ENCODE peak calls at places on chromosomes 6 and 20, in six cellular contexts. G is pons, T is NCI-H1417, R is sciatic nerve, D is NCI-H1694, U is body of pancreas. Y is an unnamed sample.

GRCh38 chr20:36573103-36573797 is at the start of gene TGIF2:
- DNase-seq in D (no peak), R (peak; percentile 89), G (peak; percentile 29), T (no peak), U (peak; percentile 85), Y (peak; percentile 38)

GRCh38 chr20:33838035-33838864 is 27.1 kb downstream of the CHMP4B start:
- DNase-seq in R (no peak), D (no peak), T (no peak), U (no peak), G (no peak), Y (no peak)

GRCh38 chr6:38796850-38797249 is 81.7 kb downstream of the DNAH8 start:
- DNase-seq in U (no peak), R (no peak), T (no peak), G (no peak), D (no peak), Y (no peak)

GRCh38 chr6:107704377-107705013 is 119.6 kb downstream of the SCML4 start:
- DNase-seq in U (no peak), R (no peak), T (peak; percentile 53), D (peak; percentile 21), G (peak; percentile 51), Y (peak; percentile 37)

GRCh38 chr6:159608961-159609673 is 83.9 kb downstream of the SOD2 start:
- DNase-seq in U (no peak), D (no peak), G (no peak), T (no peak), R (no peak), Y (no peak)

GRCh38 chr6:119002069-119002468 is 67.1 kb upstream of the MCM9 start:
- DNase-seq in R (no peak), G (no peak), T (no peak), U (no peak), D (no peak), Y (no peak)

GRCh38 chr20:2244993-2245392 is 50.8 kb upstream of the TGM3 start:
- DNase-seq in T (no peak), U (no peak), R (no peak), D (no peak), G (no peak), Y (no peak)

GRCh38 chr6:168596316-168596715 is 155.3 kb downstream of the SMOC2 start:
- DNase-seq in U (no peak), R (no peak), G (no peak), T (peak; percentile 17), D (no peak), Y (no peak)

GRCh38 chr20:48983423-48984400 is 62.2 kb downstream of the ARFGEF2 start:
- DNase-seq in G (no peak), T (no peak), U (peak; percentile 82), D (no peak), R (no peak), Y (no peak)

GRCh38 chr6:143884161-143884560 is 19.9 kb downstream of the ZC2HC1B start:
- DNase-seq in U (no peak), G (no peak), D (no peak), R (no peak), T (no peak), Y (no peak)

GRCh38 chr6:3838992-3839867 is 9.9 kb upstream of the FAM50B start:
- DNase-seq in G (no peak), R (no peak), D (no peak), U (no peak), T (no peak), Y (no peak)

GRCh38 chr6:99348823-99349619 is 453 bp downstream of the FAXC start:
- DNase-seq in D (no peak), R (no peak), T (no peak), G (no peak), U (peak; percentile 18), Y (no peak)

GRCh38 chr6:106103728-106104109 is 17.6 kb downstream of the PRDM1 start:
- DNase-seq in U (no peak), T (peak; percentile 49), D (no peak), R (no peak), G (no peak), Y (no peak)